ENCODE peak calls at places on chromosomes 3 and 15, in six cellular contexts. T is uterus; D is activated CD8-positive, alpha-beta memory T cell treated with anti-CD3 and anti-CD28 coated beads, Interleukin-2, amount 10 ng/mL, durations not matched to agents 7 days and 5 days; I is sigmoid colon; F is HTR-8/SVneo; Y is brain microvascular endothelial cell. G is an unnamed sample.

GRCh38 chr15:66931768-66932633 is 133.4 kb upstream of the SMAD3 start:
- DNase-seq in D (no peak), I (peak), F (peak), Y (peak), T (no peak), G (no peak)

GRCh38 chr15:31080618-31081017 is 20.9 kb downstream of the TRPM1 start:
- DNase-seq in Y (no peak), T (peak), D (peak), I (peak), F (peak), G (peak)

GRCh38 chr3:16816048-16816780 is 68.5 kb upstream of the PLCL2 start:
- DNase-seq in Y (no peak), F (no peak), T (no peak), I (no peak), D (no peak), G (no peak)

GRCh38 chr3:191500892-191501291 is 39.9 kb downstream of the PYDC2 start:
- DNase-seq in D (no peak), I (no peak), F (no peak), Y (no peak), T (no peak), G (no peak)

GRCh38 chr3:44954962-44955361 is 21.0 kb downstream of the ZDHHC3 start:
- DNase-seq in Y (no peak), T (no peak), D (no peak), I (no peak), F (no peak), G (no peak)

GRCh38 chr3:152298393-152299242 is 29.9 kb downstream of the MBNL1 start:
- DNase-seq in T (peak), Y (peak), F (peak), I (peak), D (peak), G (no peak)

GRCh38 chr15:77603616-77604406 is 28.9 kb downstream of the LINGO1 start:
- DNase-seq in F (no peak), D (no peak), I (no peak), T (no peak), Y (no peak), G (no peak)

GRCh38 chr3:53936347-53936746 is 44.7 kb upstream of the SELENOK start:
- DNase-seq in D (no peak), Y (no peak), I (no peak), F (no peak), T (no peak), G (no peak)

GRCh38 chr3:8727793-8728517 is 5.6 kb upstream of the CAV3 start:
- DNase-seq in T (no peak), I (no peak), D (no peak), F (no peak), Y (no peak), G (no peak)

GRCh38 chr15:63831041-63831440 is 2.7 kb downstream of the HERC1 start:
- DNase-seq in T (no peak), F (no peak), Y (no peak), I (no peak), D (no peak), G (no peak)

GRCh38 chr3:119413603-119414280 is 49.7 kb downstream of the TMEM39A start:
- DNase-seq in D (no peak), I (no peak), T (no peak), F (no peak), Y (no peak), G (no peak)

GRCh38 chr15:71103102-71103676 is 12.1 kb upstream of the THSD4 start:
- DNase-seq in T (no peak), F (peak), I (peak), Y (peak), D (no peak), G (no peak)

GRCh38 chr3:183560607-183561006 is 5.1 kb upstream of the KLHL6 start:
- DNase-seq in I (no peak), D (peak), T (no peak), Y (no peak), F (no peak), G (no peak)

GRCh38 chr15:25542648-25543047 is 103.8 kb upstream of the UBE3A start:
- DNase-seq in Y (no peak), D (no peak), T (no peak), F (no peak), I (no peak), G (no peak)

GRCh38 chr3:106193876-106194275 is 325.1 kb upstream of the CBLB start:
- DNase-seq in D (no peak), I (no peak), Y (no peak), T (no peak), F (no peak), G (no peak)

GRCh38 chr3:95217661-95218060 is 1154.8 kb downstream of the NSUN3 start:
- DNase-seq in T (no peak), Y (no peak), I (no peak), F (no peak), D (no peak), G (no peak)

GRCh38 chr3:114675104-114675503 is 381.3 kb downstream of the TIGIT start:
- DNase-seq in Y (peak), D (no peak), T (no peak), F (no peak), I (no peak), G (no peak)

GRCh38 chr3:14410501-14411165 is 8.2 kb downstream of the SLC6A6 start:
- DNase-seq in T (no peak), I (no peak), F (peak), D (peak), Y (peak), G (no peak)

GRCh38 chr15:72785452-72786243 is 2.1 kb upstream of the ADPGK start:
- DNase-seq in D (peak), Y (peak), I (no peak), F (no peak), T (no peak), G (no peak)

GRCh38 chr3:16171825-16172224 is 2.7 kb upstream of the GALNT15 start:
- DNase-seq in F (no peak), T (no peak), I (no peak), Y (no peak), D (no peak), G (no peak)

GRCh38 chr15:69298697-69299441 is at the start of gene PAQR5:
- DNase-seq in T (no peak), F (peak), I (no peak), D (no peak), Y (no peak), G (peak)